ENCODE peak calls at places on chromosomes 4 and X, in ten cellular contexts. R is LoVo; F is activated CD8-positive, alpha-beta memory T cell treated with anti-CD3 and anti-CD28 coated beads for 4 hours; C is iris pigment epithelial cell; T is AG08396; Z is H4; P is cardiac muscle cell; J is kidney epithelial cell; S is tibial artery; K is cerebellar cortex. D is an unnamed sample.

GRCh38 chrX:1673337-1673736 is 58.5 kb downstream of the ASMT start:
- DNase-seq in R (peak), F (no peak), C (peak), T (no peak), Z (peak), P (peak), J (no peak), S (no peak), K (peak), D (peak)

GRCh38 chr4:17762705-17763104 is 18.7 kb downstream of the FAM184B start:
- DNase-seq in R (no peak), F (no peak), C (peak), T (peak), Z (peak), P (peak), J (no peak), S (no peak), K (peak), D (peak)

GRCh38 chr4:85500110-85500867 is 25.3 kb downstream of the ARHGAP24 start:
- DNase-seq in R (no peak), F (no peak), C (peak), T (no peak), Z (no peak), P (peak), J (no peak), S (no peak), K (no peak), D (no peak)

GRCh38 chrX:100615015-100615414 is 21.6 kb downstream of the TSPAN6 start:
- DNase-seq in R (peak), F (no peak), C (peak), T (peak), Z (peak), P (peak), J (no peak), S (no peak), K (peak), D (peak)

GRCh38 chrX:44674906-44675305 is 132.2 kb upstream of the FUNDC1 start:
- DNase-seq in R (no peak), F (no peak), C (no peak), T (no peak), Z (no peak), P (no peak), J (no peak), S (no peak), K (peak), D (no peak)

GRCh38 chr4:4914965-4915845 is 55.7 kb downstream of the MSX1 start:
- DNase-seq in R (no peak), F (no peak), C (no peak), T (no peak), Z (no peak), P (no peak), J (no peak), S (no peak), K (no peak), D (no peak)

GRCh38 chr4:8345946-8346814 is 76.6 kb downstream of the HTRA3 start:
- DNase-seq in R (no peak), F (no peak), C (no peak), T (no peak), Z (no peak), P (no peak), J (no peak), S (no peak), K (no peak), D (no peak)

GRCh38 chrX:10280061-10280460 is 123.3 kb downstream of the CLCN4 start:
- DNase-seq in R (no peak), F (no peak), C (no peak), T (no peak), Z (no peak), P (no peak), J (no peak), S (no peak), K (peak), D (no peak)

GRCh38 chr4:122832732-122833131 is 6.1 kb downstream of the FGF2 start:
- DNase-seq in R (no peak), F (no peak), C (no peak), T (no peak), Z (no peak), P (no peak), J (no peak), S (no peak), K (no peak), D (no peak)

GRCh38 chr4:69124941-69125340 is 28.7 kb downstream of the UGT2B7 start:
- DNase-seq in R (peak), F (no peak), C (no peak), T (no peak), Z (no peak), P (no peak), J (no peak), S (no peak), K (no peak), D (no peak)

GRCh38 chr4:35087216-35087615 is 1157.1 kb downstream of the ARAP2 start:
- DNase-seq in R (no peak), F (no peak), C (no peak), T (no peak), Z (no peak), P (no peak), J (no peak), S (no peak), K (no peak), D (no peak)

GRCh38 chrX:51026862-51027261 is 116.3 kb downstream of the BMP15 start:
- DNase-seq in R (no peak), F (no peak), C (no peak), T (no peak), Z (no peak), P (no peak), J (no peak), S (no peak), K (no peak), D (no peak)

GRCh38 chr4:106818764-106819163 is 217.3 kb downstream of the DKK2 start:
- DNase-seq in R (no peak), F (no peak), C (no peak), T (no peak), Z (no peak), P (peak), J (no peak), S (no peak), K (no peak), D (no peak)

GRCh38 chr4:48651869-48652447 is 128.1 kb downstream of the FRYL start:
- DNase-seq in R (no peak), F (no peak), C (no peak), T (no peak), Z (no peak), P (no peak), J (no peak), S (no peak), K (no peak), D (no peak)

GRCh38 chr4:109072595-109072994 is 229.9 kb downstream of the COL25A1 start:
- DNase-seq in R (no peak), F (no peak), C (peak), T (no peak), Z (peak), P (peak), J (no peak), S (peak), K (no peak), D (no peak)

GRCh38 chr4:185112104-185112503 is 31.0 kb upstream of the SLC25A4 start:
- DNase-seq in R (peak), F (no peak), C (peak), T (peak), Z (peak), P (peak), J (peak), S (peak), K (peak), D (peak)

GRCh38 chrX:37745354-37745753 is 34.5 kb upstream of the CYBB start:
- DNase-seq in R (peak), F (peak), C (peak), T (peak), Z (peak), P (peak), J (peak), S (peak), K (peak), D (peak)

GRCh38 chr4:177047851-177048174 is 255.1 kb upstream of the VEGFC start:
- DNase-seq in R (no peak), F (no peak), C (peak), T (peak), Z (no peak), P (no peak), J (no peak), S (no peak), K (peak), D (no peak)

GRCh38 chrX:11406109-11406755 is 113.0 kb downstream of the AMELX start:
- DNase-seq in R (no peak), F (no peak), C (peak), T (no peak), Z (peak), P (peak), J (no peak), S (no peak), K (no peak), D (no peak)

GRCh38 chr4:135277116-135277979 is 1075.8 kb upstream of the PABPC4L start:
- DNase-seq in R (no peak), F (no peak), C (peak), T (peak), Z (no peak), P (peak), J (no peak), S (no peak), K (peak), D (no peak)

GRCh38 chr4:3573131-3573530 is 40.9 kb upstream of the LRPAP1 start:
- DNase-seq in R (no peak), F (no peak), C (no peak), T (no peak), Z (no peak), P (no peak), J (no peak), S (no peak), K (no peak), D (no peak)

GRCh38 chrX:123648028-123648810 is 84.6 kb downstream of the THOC2 start:
- DNase-seq in R (peak), F (no peak), C (peak), T (peak), Z (peak), P (peak), J (peak), S (no peak), K (no peak), D (peak)

GRCh38 chr4:38647096-38647819 is 16.7 kb upstream of the KLF3 start:
- DNase-seq in R (no peak), F (no peak), C (no peak), T (no peak), Z (no peak), P (no peak), J (no peak), S (no peak), K (no peak), D (no peak)

GRCh38 chr4:43837171-43837570 is 611.4 kb downstream of the KCTD8 start:
- DNase-seq in R (no peak), F (no peak), C (peak), T (no peak), Z (no peak), P (no peak), J (no peak), S (no peak), K (no peak), D (no peak)

GRCh38 chr4:2835978-2836377 is 7.7 kb upstream of the ADD1 start:
- DNase-seq in R (no peak), F (no peak), C (no peak), T (no peak), Z (no peak), P (no peak), J (no peak), S (no peak), K (no peak), D (no peak)

GRCh38 chr4:15402146-15402545 is 25.7 kb upstream of the C1QTNF7 start:
- DNase-seq in R (no peak), F (no peak), C (peak), T (peak), Z (no peak), P (peak), J (no peak), S (no peak), K (no peak), D (no peak)

GRCh38 chrX:63560601-63561218 is 209.6 kb upstream of the SPIN4 start:
- DNase-seq in R (peak), F (peak), C (peak), T (peak), Z (peak), P (peak), J (peak), S (peak), K (peak), D (peak)

GRCh38 chr4:106717094-106717493 is 319.0 kb downstream of the DKK2 start:
- DNase-seq in R (no peak), F (no peak), C (peak), T (no peak), Z (no peak), P (no peak), J (no peak), S (no peak), K (no peak), D (no peak)

D was measured in HepG2.